ENCODE peak calls at places on chromosomes 11 and 22, in eight cellular contexts. One of them, this sample, is unnamed.

GRCh38 chr22:43890901-43891331 is 897 bp downstream of the PNPLA5 start:
- DNase-seq in pancreas: no peak
- DNase-seq in CD4-positive, CD25-positive, alpha-beta regulatory T cell: no peak
- DNase-seq in psoas muscle: no peak
- DNase-seq in GM23248: peak; percentile 14
- DNase-seq in body of pancreas: no peak
- DNase-seq in tibial artery: no peak
- DNase-seq in CD8-positive, alpha-beta memory T cell: no peak
- DNase-seq in this sample: no peak

GRCh38 chr22:20219667-20220628 is 48.2 kb downstream of the RTN4R start:
- DNase-seq in pancreas: no peak
- DNase-seq in CD4-positive, CD25-positive, alpha-beta regulatory T cell: no peak
- DNase-seq in psoas muscle: no peak
- DNase-seq in GM23248: no peak
- DNase-seq in body of pancreas: no peak
- DNase-seq in tibial artery: no peak
- DNase-seq in CD8-positive, alpha-beta memory T cell: no peak
- DNase-seq in this sample: no peak

GRCh38 chr11:96314326-96315050 is 28.5 kb downstream of the MAML2 start:
- DNase-seq in pancreas: no peak
- DNase-seq in CD4-positive, CD25-positive, alpha-beta regulatory T cell: no peak
- DNase-seq in psoas muscle: no peak
- DNase-seq in GM23248: peak; percentile 66
- DNase-seq in body of pancreas: no peak
- DNase-seq in tibial artery: peak; percentile 56
- DNase-seq in CD8-positive, alpha-beta memory T cell: no peak
- DNase-seq in this sample: peak; percentile 100

GRCh38 chr11:79189604-79190003 is 251.2 kb downstream of the TENM4 start:
- DNase-seq in pancreas: peak; percentile 52
- DNase-seq in CD4-positive, CD25-positive, alpha-beta regulatory T cell: no peak
- DNase-seq in psoas muscle: no peak
- DNase-seq in GM23248: no peak
- DNase-seq in body of pancreas: peak; percentile 46
- DNase-seq in tibial artery: no peak
- DNase-seq in CD8-positive, alpha-beta memory T cell: no peak
- DNase-seq in this sample: no peak

GRCh38 chr22:24417901-24418641 is 9.3 kb upstream of the ADORA2A start:
- DNase-seq in pancreas: peak; percentile 10
- DNase-seq in CD4-positive, CD25-positive, alpha-beta regulatory T cell: no peak
- DNase-seq in psoas muscle: no peak
- DNase-seq in GM23248: peak; percentile 53
- DNase-seq in body of pancreas: no peak
- DNase-seq in tibial artery: no peak
- DNase-seq in CD8-positive, alpha-beta memory T cell: peak; percentile 30
- DNase-seq in this sample: no peak

GRCh38 chr11:131867457-131868257 is 497.2 kb downstream of the NTM start:
- DNase-seq in pancreas: peak; percentile 62
- DNase-seq in CD4-positive, CD25-positive, alpha-beta regulatory T cell: no peak
- DNase-seq in psoas muscle: peak; percentile 53
- DNase-seq in GM23248: peak; percentile 86
- DNase-seq in body of pancreas: peak; percentile 71
- DNase-seq in tibial artery: peak; percentile 73
- DNase-seq in CD8-positive, alpha-beta memory T cell: no peak
- DNase-seq in this sample: no peak

GRCh38 chr11:131999084-131999483 is 628.7 kb downstream of the NTM start:
- DNase-seq in pancreas: no peak
- DNase-seq in CD4-positive, CD25-positive, alpha-beta regulatory T cell: no peak
- DNase-seq in psoas muscle: no peak
- DNase-seq in GM23248: no peak
- DNase-seq in body of pancreas: no peak
- DNase-seq in tibial artery: no peak
- DNase-seq in CD8-positive, alpha-beta memory T cell: no peak
- DNase-seq in this sample: no peak

GRCh38 chr11:106088896-106089295 is 11.4 kb downstream of the AASDHPPT start:
- DNase-seq in pancreas: no peak
- DNase-seq in CD4-positive, CD25-positive, alpha-beta regulatory T cell: no peak
- DNase-seq in psoas muscle: no peak
- DNase-seq in GM23248: peak; percentile 17
- DNase-seq in body of pancreas: no peak
- DNase-seq in tibial artery: no peak
- DNase-seq in CD8-positive, alpha-beta memory T cell: no peak
- DNase-seq in this sample: no peak

GRCh38 chr11:29282088-29282487 is 734.7 kb downstream of the KCNA4 start:
- DNase-seq in pancreas: no peak
- DNase-seq in CD4-positive, CD25-positive, alpha-beta regulatory T cell: no peak
- DNase-seq in psoas muscle: no peak
- DNase-seq in GM23248: peak; percentile 94
- DNase-seq in body of pancreas: no peak
- DNase-seq in tibial artery: no peak
- DNase-seq in CD8-positive, alpha-beta memory T cell: no peak
- DNase-seq in this sample: peak; percentile 61

GRCh38 chr22:48556751-48557150 is 1270.9 kb downstream of the BRD1 start:
- DNase-seq in pancreas: no peak
- DNase-seq in CD4-positive, CD25-positive, alpha-beta regulatory T cell: no peak
- DNase-seq in psoas muscle: no peak
- DNase-seq in GM23248: no peak
- DNase-seq in body of pancreas: no peak
- DNase-seq in tibial artery: no peak
- DNase-seq in CD8-positive, alpha-beta memory T cell: no peak
- DNase-seq in this sample: no peak

GRCh38 chr11:99505319-99505718 is 484.6 kb downstream of the CNTN5 start:
- DNase-seq in pancreas: no peak
- DNase-seq in CD4-positive, CD25-positive, alpha-beta regulatory T cell: no peak
- DNase-seq in psoas muscle: no peak
- DNase-seq in GM23248: peak; percentile 28
- DNase-seq in body of pancreas: no peak
- DNase-seq in tibial artery: no peak
- DNase-seq in CD8-positive, alpha-beta memory T cell: no peak
- DNase-seq in this sample: no peak

GRCh38 chr11:3153291-3153861 is 11.7 kb downstream of the OSBPL5 start:
- DNase-seq in pancreas: no peak
- DNase-seq in CD4-positive, CD25-positive, alpha-beta regulatory T cell: no peak
- DNase-seq in psoas muscle: peak; percentile 73
- DNase-seq in GM23248: peak; percentile 91
- DNase-seq in body of pancreas: no peak
- DNase-seq in tibial artery: peak; percentile 79
- DNase-seq in CD8-positive, alpha-beta memory T cell: no peak
- DNase-seq in this sample: no peak

GRCh38 chr11:36377759-36378553 is 81.9 kb downstream of the PRR5L start:
- DNase-seq in pancreas: no peak
- DNase-seq in CD4-positive, CD25-positive, alpha-beta regulatory T cell: no peak
- DNase-seq in psoas muscle: no peak
- DNase-seq in GM23248: no peak
- DNase-seq in body of pancreas: no peak
- DNase-seq in tibial artery: no peak
- DNase-seq in CD8-positive, alpha-beta memory T cell: no peak
- DNase-seq in this sample: no peak

DNA sequence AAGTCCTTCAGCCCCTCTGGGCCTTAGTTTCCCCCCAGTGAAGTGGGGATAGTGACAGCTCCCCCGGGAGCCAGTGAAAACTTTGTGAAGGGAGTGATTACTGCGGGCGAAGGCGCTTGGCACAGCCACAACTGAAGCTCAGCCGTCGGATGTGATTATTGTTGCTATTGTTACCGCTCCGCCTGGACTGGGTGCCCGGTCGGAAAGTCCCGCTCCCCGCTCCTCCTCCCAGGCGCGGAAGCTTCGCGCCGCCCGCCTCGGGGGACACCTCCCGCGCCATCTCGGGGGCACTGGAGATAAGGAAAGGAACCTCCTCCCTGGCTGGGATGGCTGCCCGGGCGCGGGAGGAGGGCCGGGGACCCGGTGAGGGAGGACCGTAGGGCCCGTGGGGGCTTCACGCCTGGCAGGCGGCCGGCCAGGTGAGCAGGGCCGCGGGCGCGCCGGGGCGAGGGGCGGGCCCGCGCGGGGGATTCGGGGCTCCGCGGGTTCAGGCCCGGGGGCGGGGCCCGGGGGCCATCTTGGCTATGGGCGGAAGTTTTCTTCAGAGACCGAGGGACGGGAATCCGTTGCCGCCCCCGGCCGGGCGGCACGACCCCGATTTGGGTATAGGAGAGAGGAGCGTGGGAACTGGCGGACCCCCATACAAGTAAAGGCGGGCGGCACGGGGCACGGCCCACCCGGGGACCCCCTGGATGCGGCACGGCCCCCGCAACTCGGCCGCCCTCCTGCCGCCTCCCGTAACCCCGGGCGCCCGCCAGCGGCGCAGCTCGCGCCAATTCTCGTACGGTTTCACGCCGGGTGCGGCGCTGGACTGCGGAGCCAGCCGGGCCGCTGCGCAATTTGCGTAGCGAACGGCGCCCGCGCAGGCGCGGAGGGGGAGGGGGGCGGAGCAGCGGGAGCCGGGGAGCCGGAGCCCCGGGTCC is at the start of gene GPR137:
- DNase-seq in pancreas: peak; percentile 90
- DNase-seq in CD4-positive, CD25-positive, alpha-beta regulatory T cell: peak; percentile 96
- DNase-seq in psoas muscle: peak; percentile 87
- DNase-seq in GM23248: peak; percentile 87
- DNase-seq in body of pancreas: peak; percentile 89
- DNase-seq in tibial artery: peak; percentile 86
- DNase-seq in CD8-positive, alpha-beta memory T cell: peak; percentile 93
- DNase-seq in this sample: peak; percentile 64
- H3K27ac ChIP-seq in pancreas: peak within 1 kb of the TSS; percentile 91
- H3K27ac ChIP-seq in CD4-positive, CD25-positive, alpha-beta regulatory T cell: peak within 1 kb of the TSS; percentile 100
- H3K27ac ChIP-seq in psoas muscle: peak within 1 kb of the TSS; percentile 93
- H3K27ac ChIP-seq in GM23248: peak within 1 kb of the TSS; percentile 88
- H3K27ac ChIP-seq in body of pancreas: peak within 1 kb of the TSS; percentile 87
- H3K27ac ChIP-seq in tibial artery: peak within 1 kb of the TSS; percentile 98
- H3K27ac ChIP-seq in CD8-positive, alpha-beta memory T cell: peak within 1 kb of the TSS; percentile 100
- H3K27ac ChIP-seq in this sample: peak within 1 kb of the TSS; percentile 54

DNA sequence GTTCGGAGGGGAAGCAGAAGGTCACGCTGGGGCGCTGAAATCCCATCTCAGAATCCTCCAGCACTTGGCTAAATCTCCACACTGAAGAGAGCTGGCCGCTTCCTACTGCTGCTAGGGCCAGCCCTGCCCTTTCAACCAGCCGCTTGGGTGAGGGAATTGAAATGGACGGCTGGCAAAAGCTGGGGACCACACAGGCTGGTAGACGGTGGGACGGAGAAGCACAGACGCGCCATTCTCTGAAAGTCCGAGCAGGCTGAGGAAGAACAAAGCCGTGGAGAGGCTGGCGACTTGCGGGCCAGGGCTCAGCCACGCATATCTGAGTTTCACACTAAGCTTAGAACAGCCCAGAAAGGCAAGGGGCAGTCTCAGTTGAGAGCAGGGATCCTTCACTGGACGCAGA is 3.6 kb downstream of the EHD1 start:
- DNase-seq in pancreas: no peak
- DNase-seq in CD4-positive, CD25-positive, alpha-beta regulatory T cell: no peak
- DNase-seq in psoas muscle: no peak
- DNase-seq in GM23248: no peak
- DNase-seq in body of pancreas: no peak
- DNase-seq in tibial artery: no peak
- DNase-seq in CD8-positive, alpha-beta memory T cell: no peak
- DNase-seq in this sample: no peak
- H3K4me3 ChIP-seq in pancreas: no peak overlapping the region
- H3K4me3 ChIP-seq in CD4-positive, CD25-positive, alpha-beta regulatory T cell: peak overlapping the region; percentile 94
- H3K4me3 ChIP-seq in psoas muscle: peak overlapping the region; percentile 99
- H3K4me3 ChIP-seq in GM23248: no peak overlapping the region
- H3K4me3 ChIP-seq in body of pancreas: no peak overlapping the region
- H3K4me3 ChIP-seq in tibial artery: peak overlapping the region; percentile 66
- H3K4me3 ChIP-seq in CD8-positive, alpha-beta memory T cell: peak overlapping the region; percentile 99
- H3K4me3 ChIP-seq in this sample: no peak overlapping the region

GRCh38 chr22:23084453-23085350 is 14.4 kb downstream of the GNAZ start:
- DNase-seq in pancreas: no peak
- DNase-seq in CD4-positive, CD25-positive, alpha-beta regulatory T cell: no peak
- DNase-seq in psoas muscle: no peak
- DNase-seq in GM23248: no peak
- DNase-seq in body of pancreas: no peak
- DNase-seq in tibial artery: no peak
- DNase-seq in CD8-positive, alpha-beta memory T cell: no peak
- DNase-seq in this sample: no peak

GRCh38 chr22:23086787-23087186 is 16.5 kb downstream of the GNAZ start:
- DNase-seq in pancreas: no peak
- DNase-seq in CD4-positive, CD25-positive, alpha-beta regulatory T cell: no peak
- DNase-seq in psoas muscle: no peak
- DNase-seq in GM23248: no peak
- DNase-seq in body of pancreas: no peak
- DNase-seq in tibial artery: no peak
- DNase-seq in CD8-positive, alpha-beta memory T cell: no peak
- DNase-seq in this sample: no peak

GRCh38 chr22:23085351-23085671 is 15.0 kb downstream of the GNAZ start:
- DNase-seq in pancreas: no peak
- DNase-seq in CD4-positive, CD25-positive, alpha-beta regulatory T cell: no peak
- DNase-seq in psoas muscle: no peak
- DNase-seq in GM23248: no peak
- DNase-seq in body of pancreas: no peak
- DNase-seq in tibial artery: no peak
- DNase-seq in CD8-positive, alpha-beta memory T cell: no peak
- DNase-seq in this sample: no peak

GRCh38 chr22:23085785-23086184 is 15.5 kb downstream of the GNAZ start:
- DNase-seq in pancreas: no peak
- DNase-seq in CD4-positive, CD25-positive, alpha-beta regulatory T cell: no peak
- DNase-seq in psoas muscle: no peak
- DNase-seq in GM23248: no peak
- DNase-seq in body of pancreas: no peak
- DNase-seq in tibial artery: no peak
- DNase-seq in CD8-positive, alpha-beta memory T cell: no peak
- DNase-seq in this sample: no peak

DNA sequence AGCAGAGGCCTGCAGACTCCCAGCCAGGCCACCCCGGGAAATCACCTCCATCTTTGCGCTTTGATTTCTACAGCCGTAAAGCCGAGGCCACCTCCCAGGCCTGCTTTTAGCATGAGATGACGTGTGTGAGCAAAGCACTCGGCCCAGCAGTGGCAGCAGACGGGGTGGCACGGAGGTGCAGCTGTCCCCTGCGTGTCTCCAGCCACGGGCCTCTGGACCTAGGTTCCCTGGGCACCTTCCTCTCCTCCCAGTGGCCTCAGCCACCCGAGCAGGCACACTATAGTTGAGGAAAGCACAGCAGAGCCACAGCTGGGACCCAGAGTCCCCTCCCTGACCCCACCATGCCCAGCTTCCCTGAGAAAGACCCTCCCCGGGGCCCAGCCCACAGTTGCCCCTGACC is 15.9 kb downstream of the GNAZ start:
- DNase-seq in pancreas: no peak
- DNase-seq in CD4-positive, CD25-positive, alpha-beta regulatory T cell: no peak
- DNase-seq in psoas muscle: no peak
- DNase-seq in GM23248: no peak
- DNase-seq in body of pancreas: no peak
- DNase-seq in tibial artery: no peak
- DNase-seq in CD8-positive, alpha-beta memory T cell: no peak
- DNase-seq in this sample: no peak
- H3K27ac ChIP-seq in pancreas: no peak overlapping the region
- H3K27ac ChIP-seq in CD4-positive, CD25-positive, alpha-beta regulatory T cell: no peak overlapping the region
- H3K27ac ChIP-seq in psoas muscle: no peak overlapping the region
- H3K27ac ChIP-seq in GM23248: no peak overlapping the region
- H3K27ac ChIP-seq in body of pancreas: no peak overlapping the region
- H3K27ac ChIP-seq in tibial artery: no peak overlapping the region
- H3K27ac ChIP-seq in CD8-positive, alpha-beta memory T cell: no peak overlapping the region
- H3K27ac ChIP-seq in this sample: no peak overlapping the region

DNA sequence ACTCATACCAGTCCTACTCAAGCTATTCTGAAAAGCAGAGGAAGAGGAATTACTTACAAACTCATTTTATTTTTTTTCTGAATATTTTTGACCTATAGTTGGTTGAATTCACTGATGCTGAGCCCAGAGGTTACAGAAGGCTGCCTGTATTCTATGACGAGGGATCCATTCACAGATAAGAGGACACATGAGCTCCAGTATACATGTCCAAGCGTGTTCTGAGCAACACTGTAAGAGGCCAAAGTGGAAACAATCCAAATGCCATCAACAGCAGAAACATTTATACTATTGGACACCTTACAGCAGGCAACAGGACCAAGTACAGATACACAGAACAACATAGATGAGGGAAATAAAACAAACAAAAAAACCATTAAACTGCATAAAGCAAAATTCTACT is 10.3 kb downstream of the KDM4E start:
- DNase-seq in pancreas: no peak
- DNase-seq in CD4-positive, CD25-positive, alpha-beta regulatory T cell: no peak
- DNase-seq in psoas muscle: no peak
- DNase-seq in GM23248: no peak
- DNase-seq in body of pancreas: no peak
- DNase-seq in tibial artery: no peak
- DNase-seq in CD8-positive, alpha-beta memory T cell: no peak
- DNase-seq in this sample: no peak
- H3K4me3 ChIP-seq in pancreas: no peak overlapping the region
- H3K4me3 ChIP-seq in CD4-positive, CD25-positive, alpha-beta regulatory T cell: no peak overlapping the region
- H3K4me3 ChIP-seq in psoas muscle: no peak overlapping the region
- H3K4me3 ChIP-seq in GM23248: no peak overlapping the region
- H3K4me3 ChIP-seq in body of pancreas: no peak overlapping the region
- H3K4me3 ChIP-seq in tibial artery: no peak overlapping the region
- H3K4me3 ChIP-seq in CD8-positive, alpha-beta memory T cell: no peak overlapping the region
- H3K4me3 ChIP-seq in this sample: no peak overlapping the region